ENCODE peak calls at places on chromosome 22, in six cellular contexts. M, A, J, Y, Q and F are unnamed samples.

GRCh38 chr22:47406180-47406723 is 643.8 kb downstream of the TBC1D22A start:
- DNase-seq in A (peak), M (no peak), Q (no peak), Y (no peak), J (no peak), F (no peak)

GRCh38 chr22:36293606-36294292 is 40.8 kb downstream of the APOL1 start:
- DNase-seq in J (no peak), A (no peak), Y (no peak), M (peak), Q (no peak), F (no peak)

GRCh38 chr22:20654343-20655208 is 119.3 kb upstream of the SERPIND1 start:
- DNase-seq in J (no peak), M (peak), Y (no peak), Q (no peak), A (no peak), F (no peak)

GRCh38 chr22:19984851-19985811 is 31.5 kb downstream of the ARVCF start:
- DNase-seq in Q (peak), Y (no peak), A (no peak), J (no peak), M (no peak), F (no peak)

GRCh38 chr22:28544431-28544868 is 135.2 kb downstream of the TTC28 start:
- DNase-seq in A (no peak), J (no peak), M (no peak), Q (no peak), Y (no peak), F (no peak)

GRCh38 chr22:37633693-37634504 is 5.6 kb upstream of the SH3BP1 start:
- DNase-seq in Y (peak), J (peak), A (peak), M (peak), Q (peak), F (no peak)

GRCh38 chr22:19194751-19195536 is 16.4 kb upstream of the SLC25A1 start:
- DNase-seq in J (no peak), Q (no peak), Y (no peak), A (no peak), M (no peak), F (no peak)

GRCh38 chr22:37088750-37089408 is 20.6 kb downstream of the TMPRSS6 start:
- DNase-seq in M (no peak), A (no peak), Y (no peak), Q (no peak), J (no peak), F (no peak)

GRCh38 chr22:37070334-37070733 is 18.8 kb downstream of the KCTD17 start:
- DNase-seq in A (no peak), J (no peak), Y (no peak), M (no peak), Q (no peak), F (no peak)

GRCh38 chr22:24807284-24807950 is 1.4 kb downstream of the SGSM1 start:
- DNase-seq in Y (peak), M (no peak), A (peak), Q (peak), J (no peak), F (no peak)

GRCh38 chr22:20130319-20130718 is 1.3 kb upstream of the ZDHHC8 start:
- DNase-seq in J (no peak), M (no peak), Y (no peak), Q (no peak), A (no peak), F (no peak)

GRCh38 chr22:36383110-36383581 is 4.6 kb downstream of the MYH9 start:
- DNase-seq in J (peak), A (no peak), M (no peak), Q (no peak), Y (peak), F (no peak)

GRCh38 chr22:49207008-49207775 is 620.5 kb downstream of the BRD1 start:
- DNase-seq in J (no peak), Y (no peak), Q (no peak), A (peak), M (peak), F (no peak)

GRCh38 chr22:30821381-30821780 is 126.7 kb downstream of the OSBP2 start:
- DNase-seq in J (no peak), Y (no peak), A (peak), Q (no peak), M (no peak), F (no peak)

GRCh38 chr22:26952654-26953379 is 295.4 kb downstream of the MIAT start:
- DNase-seq in Y (no peak), A (no peak), Q (peak), M (no peak), J (no peak), F (no peak)

GRCh38 chr22:50445071-50445879 is 29.6 kb downstream of the SBF1 start:
- DNase-seq in A (no peak), Q (no peak), J (no peak), M (peak), Y (no peak), F (no peak)

GRCh38 chr22:26318975-26319374 is 110.1 kb upstream of the ASPHD2 start:
- DNase-seq in J (peak), Y (no peak), Q (no peak), A (no peak), M (no peak), F (no peak)

GRCh38 chr22:48719978-48720661 is 1107.6 kb downstream of the BRD1 start:
- DNase-seq in J (no peak), Y (no peak), M (no peak), A (no peak), Q (no peak), F (no peak)

GRCh38 chr22:46501701-46502100 is 35.7 kb downstream of the CELSR1 start:
- DNase-seq in A (no peak), M (no peak), Q (no peak), Y (peak), J (peak), F (peak)

GRCh38 chr22:37525073-37525745 is 6.0 kb upstream of the CARD10 start:
- DNase-seq in J (peak), Y (peak), Q (no peak), M (peak), A (no peak), F (peak)

GRCh38 chr22:34105461-34106062 is 185.3 kb upstream of the LARGE1 start:
- DNase-seq in Y (no peak), J (no peak), Q (peak), A (no peak), M (peak), F (no peak)

GRCh38 chr22:28976588-28976987 is 85.0 kb downstream of the C22orf31 start:
- DNase-seq in M (no peak), Q (no peak), A (no peak), J (peak), Y (peak), F (peak)

GRCh38 chr22:37060801-37061610 is 9.5 kb downstream of the KCTD17 start:
- DNase-seq in Q (no peak), Y (no peak), A (no peak), M (no peak), J (no peak), F (no peak)

GRCh38 chr22:27381552-27381951 is 420.0 kb downstream of the MN1 start:
- DNase-seq in M (no peak), J (no peak), Q (peak), A (no peak), Y (no peak), F (no peak)

GRCh38 chr22:48391171-48391711 is 1436.4 kb downstream of the BRD1 start:
- DNase-seq in Y (no peak), Q (no peak), M (no peak), A (no peak), J (no peak), F (no peak)

GRCh38 chr22:37664249-37665101 is 6.0 kb downstream of the PDXP start:
- DNase-seq in A (no peak), Q (no peak), J (no peak), Y (no peak), M (no peak), F (no peak)

GRCh38 chr22:46770151-46770641 is 7.7 kb downstream of the TBC1D22A start:
- DNase-seq in Q (no peak), M (peak), A (no peak), J (no peak), Y (no peak), F (no peak)

GRCh38 chr22:41491379-41492100 is 22.6 kb downstream of the ACO2 start:
- DNase-seq in Q (no peak), A (no peak), J (peak), Y (peak), M (no peak), F (no peak)

GRCh38 chr22:20567993-20568417 is 60.6 kb downstream of the MED15 start:
- DNase-seq in A (no peak), J (peak), Y (peak), M (no peak), Q (no peak), F (peak)

GRCh38 chr22:48702573-48703264 is 1125.0 kb downstream of the BRD1 start:
- DNase-seq in M (no peak), Y (no peak), J (no peak), A (no peak), Q (no peak), F (no peak)

GRCh38 chr22:46696614-46697013 is 41.4 kb downstream of the CERK start:
- DNase-seq in A (no peak), Q (no peak), M (no peak), J (no peak), Y (no peak), F (no peak)

GRCh38 chr22:29470159-29470855 is 9.7 kb upstream of the NEFH start:
- DNase-seq in Y (peak), J (peak), Q (no peak), A (no peak), M (peak), F (no peak)

DNA sequence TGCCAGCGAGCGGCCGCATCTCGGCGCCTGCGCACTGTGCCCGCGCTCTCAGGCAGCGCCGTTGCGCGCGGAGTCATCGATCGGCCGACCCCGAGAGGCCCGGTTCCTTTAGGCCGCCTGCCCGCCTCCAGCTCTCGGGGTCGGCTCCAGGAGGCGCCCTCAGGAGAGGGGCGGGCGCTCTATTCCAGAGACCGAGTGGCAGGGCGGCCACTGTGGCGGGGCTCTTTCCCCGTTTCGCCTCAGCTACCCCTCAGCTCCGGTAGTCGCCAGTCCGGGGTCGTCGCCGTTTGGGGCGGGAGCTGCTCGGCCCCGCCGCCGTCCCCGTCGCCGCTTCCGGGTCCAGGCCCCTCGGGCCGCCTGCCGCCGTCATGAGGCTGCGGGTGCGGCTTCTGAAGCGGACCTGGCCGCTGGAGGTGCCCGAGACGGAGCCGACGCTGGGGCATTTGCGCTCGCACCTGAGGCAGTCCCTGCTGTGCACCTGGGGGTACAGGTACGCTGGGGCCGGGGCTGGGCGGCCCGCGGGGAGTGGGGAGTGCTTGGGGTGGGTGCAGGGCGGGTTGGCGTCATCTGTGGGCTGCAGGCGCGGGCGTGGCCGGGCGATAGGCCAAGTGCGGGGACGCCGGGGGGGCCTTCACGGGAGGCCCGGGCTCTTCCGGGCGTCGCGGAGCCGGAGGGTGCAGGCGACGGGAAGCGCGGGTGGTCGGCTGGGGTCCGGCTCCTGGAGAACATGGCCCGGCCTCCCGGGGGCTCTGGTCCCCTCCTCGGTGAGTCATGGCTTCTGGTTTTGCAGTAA is at the start of gene FBXO7:
- DNase-seq in A (peak), M (peak), J (peak), Y (no peak), Q (peak), F (peak)
- TF ChIP-seq CTCF in A (peak), M (no peak), J (peak), Y (peak), Q (peak), F (peak)

DNA sequence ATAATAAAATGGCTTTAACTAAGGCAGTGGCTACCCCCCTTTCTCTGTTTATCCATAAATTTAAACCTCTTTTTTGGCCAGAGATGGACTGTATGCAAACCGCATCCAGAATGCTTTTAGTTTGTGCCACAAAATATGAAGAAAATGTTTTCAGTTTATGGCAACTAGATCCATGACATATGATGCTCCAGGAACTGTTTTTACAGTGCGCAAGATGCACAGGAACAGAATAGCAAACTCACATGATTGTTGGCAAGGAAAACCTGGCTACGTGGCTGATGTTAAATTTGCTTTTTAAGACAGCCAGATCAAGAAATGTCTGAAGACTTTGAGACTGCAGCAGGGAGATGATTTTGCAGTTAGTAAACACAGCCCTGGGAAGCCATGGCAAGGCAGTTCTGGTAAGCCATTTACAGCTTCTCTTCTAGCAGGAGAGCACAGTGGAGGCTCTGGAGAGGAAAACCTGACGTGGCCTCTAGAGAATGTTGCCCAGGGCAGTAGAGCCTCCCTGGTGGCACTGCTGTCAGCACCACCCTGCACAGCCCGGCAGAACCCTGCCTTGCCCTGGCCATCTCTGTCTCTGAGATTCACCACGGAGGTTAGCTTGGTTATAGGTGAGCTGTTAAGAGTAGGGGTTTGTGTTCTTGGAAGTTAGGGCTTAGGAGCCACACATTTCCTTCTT is 69.8 kb upstream of the TNRC6B start:
- DNase-seq in A (no peak), J (peak), Y (peak), Q (no peak), M (no peak), F (no peak)
- H3K4me3 ChIP-seq in A (peak), J (peak), Y (peak), Q (no peak), M (peak), F (no peak)

DNA sequence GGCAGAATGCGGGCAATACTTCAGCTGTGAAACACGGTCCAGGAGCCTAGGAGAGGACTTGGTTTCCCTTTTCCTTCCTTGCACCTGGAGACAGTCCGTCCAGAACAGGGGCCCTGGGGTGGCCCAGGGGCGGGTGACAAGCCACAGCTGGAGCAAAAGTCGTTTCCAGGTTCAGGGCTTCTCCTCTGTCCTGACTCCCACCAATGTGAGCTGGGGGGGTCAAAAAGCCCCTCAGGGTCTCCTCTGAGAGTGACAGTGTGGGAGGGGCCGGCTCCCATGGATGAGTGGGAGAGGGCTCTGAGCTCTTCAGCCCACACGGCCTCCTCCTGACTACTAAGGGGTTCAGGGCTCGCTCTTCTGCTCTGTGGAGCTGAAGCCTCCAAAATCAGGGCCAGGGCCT is 20.1 kb upstream of the ARFGAP3 start:
- DNase-seq in A (no peak), J (no peak), Q (no peak), Y (no peak), M (no peak), F (no peak)
- TF ChIP-seq CTCF in A (no peak), J (no peak), Q (no peak), Y (no peak), M (no peak), F (no peak)

DNA sequence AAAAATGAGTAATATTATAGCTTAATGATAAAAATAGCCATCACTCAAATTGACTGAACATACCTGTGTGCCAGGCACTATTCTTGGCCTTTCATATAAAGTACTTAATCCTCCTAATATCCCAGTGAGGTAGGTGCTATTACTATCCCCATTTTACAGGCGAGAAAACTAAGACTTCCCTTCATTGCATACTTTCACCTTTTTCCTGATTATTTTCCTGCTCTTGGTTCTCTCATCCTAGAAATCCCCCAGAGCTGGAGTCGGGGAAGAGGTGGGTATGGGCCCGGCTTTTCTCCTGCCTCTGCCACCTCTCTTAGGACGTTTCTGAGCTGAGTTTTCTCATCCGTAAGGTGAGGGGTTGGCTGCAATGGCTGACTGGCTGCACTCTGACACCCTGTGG is 2.2 kb downstream of the NPTXR start:
- DNase-seq in Y (no peak), A (no peak), M (no peak), Q (no peak), J (no peak), F (no peak)
- H3K4me3 ChIP-seq in Y (no peak), A (no peak), M (no peak), Q (no peak), J (no peak), F (no peak)

GRCh38 chr22:45103756-45104155 is 60.0 kb upstream of the NUP50 start:
- DNase-seq in Y (no peak), Q (no peak), J (no peak), A (no peak), M (no peak), F (no peak)
- TF ChIP-seq CTCF in Y (no peak), Q (peak), J (peak), A (no peak), M (no peak), F (no peak)

GRCh38 chr22:44537016-44537936 is 39.2 kb upstream of the RTL6 start:
- DNase-seq in Y (no peak), A (no peak), M (no peak), J (peak), Q (no peak), F (no peak)
- H3K4me3 ChIP-seq in Y (no peak), A (no peak), M (no peak), J (no peak), Q (no peak), F (no peak)